ENCODE peak calls at places on chromosomes 13 and 19, in five cellular contexts. One of them, this sample, is unnamed.

GRCh38 chr19:55437410-55437809 is 5.7 kb downstream of the SHISA7 start:
- DNase-seq in MM.1S: peak
- DNase-seq in heart left ventricle: no peak
- DNase-seq in thoracic aorta: no peak
- DNase-seq in heart right ventricle: peak
- DNase-seq in this sample: no peak

GRCh38 chr19:51660975-51661600 is 14.5 kb upstream of the SIGLEC14 start:
- DNase-seq in MM.1S: peak
- DNase-seq in heart left ventricle: peak
- DNase-seq in thoracic aorta: no peak
- DNase-seq in heart right ventricle: peak
- DNase-seq in this sample: no peak

GRCh38 chr13:64158910-64159309 is 2743.3 kb upstream of the PCDH20 start:
- DNase-seq in MM.1S: no peak
- DNase-seq in heart left ventricle: no peak
- DNase-seq in thoracic aorta: no peak
- DNase-seq in heart right ventricle: no peak
- DNase-seq in this sample: no peak

GRCh38 chr19:35897706-35898451 is 2.5 kb downstream of the NFKBID start:
- DNase-seq in MM.1S: no peak
- DNase-seq in heart left ventricle: no peak
- DNase-seq in thoracic aorta: no peak
- DNase-seq in heart right ventricle: no peak
- DNase-seq in this sample: no peak

GRCh38 chr13:61913183-61913582 is 497.5 kb upstream of the PCDH20 start:
- DNase-seq in MM.1S: no peak
- DNase-seq in heart left ventricle: no peak
- DNase-seq in thoracic aorta: no peak
- DNase-seq in heart right ventricle: no peak
- DNase-seq in this sample: no peak

GRCh38 chr19:7746903-7747884 is at the start of gene CD209:
- DNase-seq in MM.1S: no peak
- DNase-seq in heart left ventricle: no peak
- DNase-seq in thoracic aorta: no peak
- DNase-seq in heart right ventricle: no peak
- DNase-seq in this sample: no peak

GRCh38 chr19:58559275-58560006 is 1.0 kb upstream of the UBE2M start:
- DNase-seq in MM.1S: peak
- DNase-seq in heart left ventricle: peak
- DNase-seq in thoracic aorta: peak
- DNase-seq in heart right ventricle: peak
- DNase-seq in this sample: peak

GRCh38 chr19:6378036-6378435 is 2.3 kb upstream of the PSPN start:
- DNase-seq in MM.1S: no peak
- DNase-seq in heart left ventricle: no peak
- DNase-seq in thoracic aorta: no peak
- DNase-seq in heart right ventricle: no peak
- DNase-seq in this sample: no peak

GRCh38 chr13:46641274-46642081 is 88.5 kb downstream of the LRCH1 start:
- DNase-seq in MM.1S: no peak
- DNase-seq in heart left ventricle: no peak
- DNase-seq in thoracic aorta: no peak
- DNase-seq in heart right ventricle: peak
- DNase-seq in this sample: no peak

GRCh38 chr19:2423913-2424685 is 3.3 kb downstream of the TIMM13 start:
- DNase-seq in MM.1S: no peak
- DNase-seq in heart left ventricle: no peak
- DNase-seq in thoracic aorta: no peak
- DNase-seq in heart right ventricle: no peak
- DNase-seq in this sample: no peak
- H3K27ac ChIP-seq in MM.1S: no peak
- H3K27ac ChIP-seq in heart left ventricle: no peak
- H3K27ac ChIP-seq in thoracic aorta: no peak
- H3K27ac ChIP-seq in heart right ventricle: no peak
- H3K27ac ChIP-seq in this sample: no peak

GRCh38 chr13:29908411-29908810 is 58.0 kb upstream of the UBL3 start:
- DNase-seq in MM.1S: no peak
- DNase-seq in heart left ventricle: no peak
- DNase-seq in thoracic aorta: no peak
- DNase-seq in heart right ventricle: peak
- DNase-seq in this sample: no peak

GRCh38 chr13:29906432-29907011 is 56.1 kb upstream of the UBL3 start:
- DNase-seq in MM.1S: no peak
- DNase-seq in heart left ventricle: no peak
- DNase-seq in thoracic aorta: no peak
- DNase-seq in heart right ventricle: no peak
- DNase-seq in this sample: no peak

GRCh38 chr13:29907670-29908069 is 57.3 kb upstream of the UBL3 start:
- DNase-seq in MM.1S: no peak
- DNase-seq in heart left ventricle: no peak
- DNase-seq in thoracic aorta: no peak
- DNase-seq in heart right ventricle: no peak
- DNase-seq in this sample: no peak

GRCh38 chr13:29903524-29903923 is 53.1 kb upstream of the UBL3 start:
- DNase-seq in MM.1S: no peak
- DNase-seq in heart left ventricle: no peak
- DNase-seq in thoracic aorta: no peak
- DNase-seq in heart right ventricle: no peak
- DNase-seq in this sample: no peak

GRCh38 chr13:29905845-29906244 is 55.4 kb upstream of the UBL3 start:
- DNase-seq in MM.1S: no peak
- DNase-seq in heart left ventricle: no peak
- DNase-seq in thoracic aorta: no peak
- DNase-seq in heart right ventricle: no peak
- DNase-seq in this sample: no peak
- TF ChIP-seq CTCF in MM.1S: no peak
- TF ChIP-seq CTCF in heart left ventricle: no peak
- TF ChIP-seq CTCF in thoracic aorta: no peak
- TF ChIP-seq CTCF in heart right ventricle: no peak
- TF ChIP-seq CTCF in this sample: no peak

GRCh38 chr13:95787356-95788099 is 110.6 kb downstream of the DNAJC3 start:
- DNase-seq in MM.1S: no peak
- DNase-seq in heart left ventricle: no peak
- DNase-seq in thoracic aorta: no peak
- DNase-seq in heart right ventricle: no peak
- DNase-seq in this sample: no peak
- H3K27ac ChIP-seq in MM.1S: no peak
- H3K27ac ChIP-seq in heart left ventricle: no peak
- H3K27ac ChIP-seq in thoracic aorta: no peak
- H3K27ac ChIP-seq in heart right ventricle: no peak
- H3K27ac ChIP-seq in this sample: no peak

DNA sequence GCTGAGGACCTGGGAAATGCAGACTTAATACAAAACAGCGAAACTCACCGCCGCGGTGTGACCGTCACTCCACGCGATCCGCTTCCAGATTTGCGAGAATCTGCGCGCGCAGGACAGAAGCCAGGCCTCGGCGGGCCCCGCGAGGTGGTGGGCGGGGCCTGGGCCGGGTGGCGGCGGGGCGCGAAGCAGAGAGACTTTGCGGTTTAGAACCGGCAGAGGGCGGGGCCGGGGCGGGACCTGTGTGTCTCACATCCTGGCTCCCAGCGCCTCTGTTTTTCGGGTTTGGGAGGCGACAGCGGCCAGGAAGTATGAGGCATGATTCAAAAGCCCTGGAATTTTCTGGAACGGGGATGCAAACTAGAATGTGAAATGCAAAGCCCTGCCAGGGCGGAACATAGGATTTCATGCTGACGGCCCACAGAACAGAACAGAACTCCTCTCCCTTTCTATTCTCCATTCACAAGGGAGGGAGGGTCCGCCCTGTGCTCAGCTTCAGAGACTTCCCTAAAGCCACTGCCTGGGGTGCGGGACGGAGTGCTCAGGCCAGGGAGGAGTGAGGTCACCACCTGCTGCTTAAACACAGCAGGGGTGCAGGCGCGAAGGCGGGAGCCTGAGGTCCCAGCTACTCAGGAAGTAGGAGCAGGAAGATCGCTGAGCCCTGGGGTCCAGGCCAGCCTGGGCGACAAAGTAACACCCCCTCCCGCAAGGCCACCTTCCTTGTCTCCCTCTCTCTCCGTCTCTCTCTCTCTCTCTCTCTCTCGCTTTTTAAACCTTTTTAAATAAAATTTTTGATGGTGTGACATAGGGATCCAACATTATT is 44.2 kb downstream of the ZNF611 start:
- DNase-seq in MM.1S: peak
- DNase-seq in heart left ventricle: peak
- DNase-seq in thoracic aorta: peak
- DNase-seq in heart right ventricle: peak
- DNase-seq in this sample: peak
- TF ChIP-seq CTCF in MM.1S: no peak
- TF ChIP-seq CTCF in heart left ventricle: peak
- TF ChIP-seq CTCF in thoracic aorta: peak
- TF ChIP-seq CTCF in heart right ventricle: peak
- TF ChIP-seq CTCF in this sample: no peak

GRCh38 chr19:1853295-1854031 is 5.2 kb upstream of the REXO1 start:
- DNase-seq in MM.1S: peak
- DNase-seq in heart left ventricle: peak
- DNase-seq in thoracic aorta: no peak
- DNase-seq in heart right ventricle: peak
- DNase-seq in this sample: no peak

GRCh38 chr19:1852729-1853128 is 4.4 kb upstream of the REXO1 start:
- DNase-seq in MM.1S: no peak
- DNase-seq in heart left ventricle: no peak
- DNase-seq in thoracic aorta: no peak
- DNase-seq in heart right ventricle: no peak
- DNase-seq in this sample: no peak

GRCh38 chr19:1851581-1852293 is 3.5 kb upstream of the REXO1 start:
- DNase-seq in MM.1S: no peak
- DNase-seq in heart left ventricle: peak
- DNase-seq in thoracic aorta: no peak
- DNase-seq in heart right ventricle: no peak
- DNase-seq in this sample: no peak

GRCh38 chr19:1850809-1851544 is 2.7 kb upstream of the REXO1 start:
- DNase-seq in MM.1S: no peak
- DNase-seq in heart left ventricle: no peak
- DNase-seq in thoracic aorta: no peak
- DNase-seq in heart right ventricle: no peak
- DNase-seq in this sample: no peak

GRCh38 chr19:1852294-1852646 is 4.0 kb upstream of the REXO1 start:
- DNase-seq in MM.1S: no peak
- DNase-seq in heart left ventricle: peak
- DNase-seq in thoracic aorta: no peak
- DNase-seq in heart right ventricle: no peak
- DNase-seq in this sample: no peak
- H3K27ac ChIP-seq in MM.1S: no peak
- H3K27ac ChIP-seq in heart left ventricle: no peak
- H3K27ac ChIP-seq in thoracic aorta: no peak
- H3K27ac ChIP-seq in heart right ventricle: no peak
- H3K27ac ChIP-seq in this sample: no peak

DNA sequence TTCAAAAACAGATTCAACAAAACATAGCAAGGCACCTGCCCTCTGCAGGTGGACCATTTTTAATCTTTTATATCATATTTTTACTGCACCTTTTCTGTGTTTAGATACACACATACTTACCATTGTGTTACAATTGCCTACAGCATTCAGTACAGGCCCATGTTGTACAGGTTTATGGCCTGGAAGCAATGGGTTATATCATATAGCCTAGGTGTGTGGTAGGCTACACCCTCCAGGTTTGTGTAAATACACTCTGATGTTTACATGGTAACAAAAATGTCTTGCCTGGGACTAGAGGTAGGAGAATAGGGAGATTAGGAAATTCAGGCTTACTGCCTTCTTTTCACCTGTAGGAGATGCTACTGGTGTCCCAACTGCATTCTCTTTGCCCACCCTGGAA is 8.2 kb upstream of the UBAC2 start:
- DNase-seq in MM.1S: no peak
- DNase-seq in heart left ventricle: no peak
- DNase-seq in thoracic aorta: no peak
- DNase-seq in heart right ventricle: no peak
- DNase-seq in this sample: no peak
- TF ChIP-seq CTCF in MM.1S: no peak
- TF ChIP-seq CTCF in heart left ventricle: no peak
- TF ChIP-seq CTCF in thoracic aorta: no peak
- TF ChIP-seq CTCF in heart right ventricle: no peak
- TF ChIP-seq CTCF in this sample: no peak

GRCh38 chr19:11451327-11451941 is 16.0 kb downstream of the PRKCSH start:
- DNase-seq in MM.1S: no peak
- DNase-seq in heart left ventricle: no peak
- DNase-seq in thoracic aorta: no peak
- DNase-seq in heart right ventricle: no peak
- DNase-seq in this sample: no peak
- H3K27ac ChIP-seq in MM.1S: no peak
- H3K27ac ChIP-seq in heart left ventricle: no peak
- H3K27ac ChIP-seq in thoracic aorta: no peak
- H3K27ac ChIP-seq in heart right ventricle: no peak
- H3K27ac ChIP-seq in this sample: no peak